ENCODE peak calls at places on chromosomes 6 and 20, in eight cellular contexts. One of them, this sample, is unnamed.

GRCh38 chr6:75438186-75438880 is 55.3 kb downstream of the FILIP1 start:
- DNase-seq in RPMI7951: no peak
- DNase-seq in fibroblast of the aortic adventitia: peak
- DNase-seq in germinal center: no peak
- DNase-seq in mesenchymal stem cell: no peak
- DNase-seq in B cell: no peak
- DNase-seq in T-helper 2 cell: no peak
- DNase-seq in T-cell: no peak
- DNase-seq in this sample: no peak

GRCh38 chr6:39365281-39366074 is 43.0 kb upstream of the KCNK16 start:
- DNase-seq in T-cell: no peak
- DNase-seq in T-helper 2 cell: no peak
- DNase-seq in germinal center: no peak
- DNase-seq in fibroblast of the aortic adventitia: no peak
- DNase-seq in B cell: no peak
- DNase-seq in mesenchymal stem cell: peak
- DNase-seq in RPMI7951: peak
- DNase-seq in this sample: no peak

GRCh38 chr20:58603656-58604184 is 47.4 kb upstream of the STX16 start:
- DNase-seq in T-helper 2 cell: no peak
- DNase-seq in fibroblast of the aortic adventitia: peak
- DNase-seq in T-cell: no peak
- DNase-seq in RPMI7951: peak
- DNase-seq in B cell: no peak
- DNase-seq in germinal center: no peak
- DNase-seq in mesenchymal stem cell: no peak
- DNase-seq in this sample: no peak

GRCh38 chr6:46491789-46492547 is 719 bp upstream of the RCAN2 start:
- DNase-seq in RPMI7951: peak
- DNase-seq in fibroblast of the aortic adventitia: peak
- DNase-seq in germinal center: peak
- DNase-seq in B cell: peak
- DNase-seq in mesenchymal stem cell: peak
- DNase-seq in T-cell: no peak
- DNase-seq in T-helper 2 cell: peak
- DNase-seq in this sample: no peak

GRCh38 chr6:161273356-161273751 is 507 bp downstream of the AGPAT4 start:
- DNase-seq in B cell: peak
- DNase-seq in RPMI7951: peak
- DNase-seq in T-helper 2 cell: peak
- DNase-seq in mesenchymal stem cell: peak
- DNase-seq in T-cell: peak
- DNase-seq in germinal center: no peak
- DNase-seq in fibroblast of the aortic adventitia: peak
- DNase-seq in this sample: no peak

GRCh38 chr6:159997498-159998101 is 28.7 kb downstream of the IGF2R start:
- DNase-seq in B cell: no peak
- DNase-seq in germinal center: no peak
- DNase-seq in mesenchymal stem cell: no peak
- DNase-seq in T-helper 2 cell: no peak
- DNase-seq in T-cell: no peak
- DNase-seq in RPMI7951: no peak
- DNase-seq in fibroblast of the aortic adventitia: no peak
- DNase-seq in this sample: no peak

GRCh38 chr20:37501940-37502339 is 19.1 kb upstream of the NNAT start:
- DNase-seq in germinal center: no peak
- DNase-seq in RPMI7951: no peak
- DNase-seq in T-cell: no peak
- DNase-seq in B cell: no peak
- DNase-seq in T-helper 2 cell: no peak
- DNase-seq in mesenchymal stem cell: no peak
- DNase-seq in fibroblast of the aortic adventitia: no peak
- DNase-seq in this sample: no peak

GRCh38 chr20:63172726-63173125 is 43.2 kb downstream of the YTHDF1 start:
- DNase-seq in B cell: no peak
- DNase-seq in T-helper 2 cell: no peak
- DNase-seq in fibroblast of the aortic adventitia: no peak
- DNase-seq in germinal center: no peak
- DNase-seq in RPMI7951: no peak
- DNase-seq in mesenchymal stem cell: no peak
- DNase-seq in T-cell: no peak
- DNase-seq in this sample: no peak

GRCh38 chr6:33987531-33988021 is 158.3 kb downstream of the GRM4 start:
- DNase-seq in T-helper 2 cell: no peak
- DNase-seq in mesenchymal stem cell: no peak
- DNase-seq in fibroblast of the aortic adventitia: no peak
- DNase-seq in germinal center: no peak
- DNase-seq in T-cell: no peak
- DNase-seq in B cell: no peak
- DNase-seq in RPMI7951: peak
- DNase-seq in this sample: no peak

GRCh38 chr20:41618807-41619294 is 674 bp upstream of the CHD6 start:
- DNase-seq in T-helper 2 cell: no peak
- DNase-seq in RPMI7951: peak
- DNase-seq in mesenchymal stem cell: peak
- DNase-seq in T-cell: no peak
- DNase-seq in fibroblast of the aortic adventitia: no peak
- DNase-seq in B cell: no peak
- DNase-seq in germinal center: no peak
- DNase-seq in this sample: no peak

GRCh38 chr6:43809417-43810305 is 39.6 kb downstream of the VEGFA start:
- DNase-seq in T-helper 2 cell: no peak
- DNase-seq in RPMI7951: peak
- DNase-seq in T-cell: no peak
- DNase-seq in mesenchymal stem cell: peak
- DNase-seq in germinal center: no peak
- DNase-seq in B cell: no peak
- DNase-seq in fibroblast of the aortic adventitia: peak
- DNase-seq in this sample: no peak

GRCh38 chr6:37366910-37367309 is 13.1 kb downstream of the RNF8 start:
- DNase-seq in RPMI7951: no peak
- DNase-seq in T-helper 2 cell: no peak
- DNase-seq in T-cell: no peak
- DNase-seq in germinal center: no peak
- DNase-seq in fibroblast of the aortic adventitia: no peak
- DNase-seq in mesenchymal stem cell: no peak
- DNase-seq in B cell: no peak
- DNase-seq in this sample: no peak

GRCh38 chr6:39495023-39495422 is 172.5 kb upstream of the KCNK16 start:
- DNase-seq in B cell: no peak
- DNase-seq in fibroblast of the aortic adventitia: no peak
- DNase-seq in RPMI7951: peak
- DNase-seq in mesenchymal stem cell: peak
- DNase-seq in T-cell: no peak
- DNase-seq in germinal center: no peak
- DNase-seq in T-helper 2 cell: no peak
- DNase-seq in this sample: no peak

GRCh38 chr20:12660918-12661317 is 347.9 kb upstream of the SPTLC3 start:
- DNase-seq in T-cell: no peak
- DNase-seq in fibroblast of the aortic adventitia: no peak
- DNase-seq in T-helper 2 cell: no peak
- DNase-seq in germinal center: no peak
- DNase-seq in RPMI7951: no peak
- DNase-seq in mesenchymal stem cell: no peak
- DNase-seq in B cell: no peak
- DNase-seq in this sample: no peak

GRCh38 chr6:1286972-1287600 is 24.8 kb upstream of the FOXQ1 start:
- DNase-seq in RPMI7951: peak
- DNase-seq in T-helper 2 cell: no peak
- DNase-seq in fibroblast of the aortic adventitia: peak
- DNase-seq in mesenchymal stem cell: peak
- DNase-seq in T-cell: no peak
- DNase-seq in germinal center: no peak
- DNase-seq in B cell: no peak
- DNase-seq in this sample: no peak

GRCh38 chr6:116314878-116315277 is 35.1 kb upstream of the TSPYL1 start:
- DNase-seq in B cell: peak
- DNase-seq in mesenchymal stem cell: no peak
- DNase-seq in germinal center: no peak
- DNase-seq in T-helper 2 cell: no peak
- DNase-seq in fibroblast of the aortic adventitia: no peak
- DNase-seq in T-cell: no peak
- DNase-seq in RPMI7951: no peak
- DNase-seq in this sample: no peak

GRCh38 chr20:48051810-48052491 is 266.7 kb upstream of the SULF2 start:
- DNase-seq in germinal center: no peak
- DNase-seq in fibroblast of the aortic adventitia: peak
- DNase-seq in T-helper 2 cell: no peak
- DNase-seq in RPMI7951: peak
- DNase-seq in mesenchymal stem cell: peak
- DNase-seq in B cell: no peak
- DNase-seq in T-cell: no peak
- DNase-seq in this sample: no peak

GRCh38 chr6:150615967-150616366 is 16.3 kb downstream of the PLEKHG1 start:
- DNase-seq in T-cell: no peak
- DNase-seq in fibroblast of the aortic adventitia: no peak
- DNase-seq in T-helper 2 cell: no peak
- DNase-seq in germinal center: no peak
- DNase-seq in B cell: no peak
- DNase-seq in mesenchymal stem cell: no peak
- DNase-seq in RPMI7951: no peak
- DNase-seq in this sample: no peak

GRCh38 chr20:57350086-57350710 is 857 bp upstream of the RAE1 start:
- DNase-seq in fibroblast of the aortic adventitia: peak
- DNase-seq in B cell: peak
- DNase-seq in RPMI7951: no peak
- DNase-seq in T-cell: no peak
- DNase-seq in germinal center: no peak
- DNase-seq in mesenchymal stem cell: no peak
- DNase-seq in T-helper 2 cell: no peak
- DNase-seq in this sample: no peak

GRCh38 chr6:162463573-162463972 is 264.0 kb downstream of the PRKN start:
- DNase-seq in germinal center: no peak
- DNase-seq in RPMI7951: no peak
- DNase-seq in B cell: no peak
- DNase-seq in mesenchymal stem cell: no peak
- DNase-seq in T-cell: no peak
- DNase-seq in fibroblast of the aortic adventitia: no peak
- DNase-seq in T-helper 2 cell: no peak
- DNase-seq in this sample: no peak

GRCh38 chr6:25966707-25967106 is 4.1 kb downstream of the TRIM38 start:
- DNase-seq in fibroblast of the aortic adventitia: no peak
- DNase-seq in mesenchymal stem cell: no peak
- DNase-seq in T-helper 2 cell: no peak
- DNase-seq in germinal center: no peak
- DNase-seq in RPMI7951: no peak
- DNase-seq in B cell: no peak
- DNase-seq in T-cell: no peak
- DNase-seq in this sample: no peak

This sample was measured in activated gamma-delta T cell.